ENCODE peak calls at places on chromosomes 16 and 17, in four cellular contexts. One of them, this sample, is unnamed.

GRCh38 chr17:79991924-79992656 is 43.6 kb downstream of the TBC1D16 start:
- DNase-seq in GM13976: no peak
- DNase-seq in GM20000: no peak
- DNase-seq in choroid plexus epithelial cell: peak; percentile 25
- DNase-seq in this sample: peak; percentile 27

GRCh38 chr17:69501591-69502468 is 87.3 kb downstream of the MAP2K6 start:
- DNase-seq in GM13976: no peak
- DNase-seq in GM20000: no peak
- DNase-seq in choroid plexus epithelial cell: peak; percentile 93
- DNase-seq in this sample: peak; percentile 4

GRCh38 chr16:69691980-69692911 is 34.1 kb downstream of the NQO1 start:
- DNase-seq in GM13976: no peak
- DNase-seq in GM20000: no peak
- DNase-seq in choroid plexus epithelial cell: peak; percentile 69
- DNase-seq in this sample: peak; percentile 12

GRCh38 chr17:62720126-62720850 is 87.8 kb downstream of the MARCHF10 start:
- DNase-seq in GM13976: no peak
- DNase-seq in GM20000: no peak
- DNase-seq in choroid plexus epithelial cell: no peak
- DNase-seq in this sample: no peak

GRCh38 chr16:79466111-79466510 is 134.4 kb downstream of the MAF start:
- DNase-seq in GM13976: no peak
- DNase-seq in GM20000: no peak
- DNase-seq in choroid plexus epithelial cell: no peak
- DNase-seq in this sample: no peak

GRCh38 chr16:29662729-29663019 is 373 bp upstream of the SPN start:
- DNase-seq in GM13976: peak; percentile 81
- DNase-seq in GM20000: peak; percentile 74
- DNase-seq in choroid plexus epithelial cell: no peak
- DNase-seq in this sample: peak; percentile 78

GRCh38 chr17:1067282-1067956 is 70.5 kb downstream of the TIMM22 start:
- DNase-seq in GM13976: no peak
- DNase-seq in GM20000: no peak
- DNase-seq in choroid plexus epithelial cell: peak; percentile 80
- DNase-seq in this sample: no peak

GRCh38 chr16:1790261-1790610 is 3.3 kb downstream of the IGFALS start:
- DNase-seq in GM13976: no peak
- DNase-seq in GM20000: no peak
- DNase-seq in choroid plexus epithelial cell: no peak
- DNase-seq in this sample: no peak

DNA sequence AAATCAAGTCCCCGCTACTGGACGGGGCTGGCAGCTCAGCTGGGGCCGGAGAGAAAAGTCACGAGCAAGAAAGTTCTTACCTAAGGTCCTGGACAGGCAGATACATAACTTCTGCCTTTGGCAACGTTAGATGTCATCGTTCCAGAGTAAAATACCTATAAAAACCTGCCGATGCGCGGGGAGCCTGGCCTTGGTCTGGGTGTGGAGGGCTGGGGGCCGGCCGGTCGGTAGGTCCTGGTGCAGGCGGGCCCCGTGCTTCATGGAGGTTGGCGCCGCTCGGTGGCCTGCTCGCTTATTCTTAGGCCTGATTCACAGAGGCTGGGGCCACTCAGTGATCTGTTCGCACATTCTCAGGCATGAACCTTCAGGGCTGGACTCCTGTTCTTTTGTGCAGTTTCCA is 33.7 kb upstream of the ZNF750 start:
- DNase-seq in GM13976: no peak
- DNase-seq in GM20000: no peak
- DNase-seq in choroid plexus epithelial cell: no peak
- DNase-seq in this sample: no peak
- TF ChIP-seq CTCF in GM13976: no peak
- TF ChIP-seq CTCF in GM20000: no peak
- TF ChIP-seq CTCF in choroid plexus epithelial cell: no peak
- TF ChIP-seq CTCF in this sample: no peak

DNA sequence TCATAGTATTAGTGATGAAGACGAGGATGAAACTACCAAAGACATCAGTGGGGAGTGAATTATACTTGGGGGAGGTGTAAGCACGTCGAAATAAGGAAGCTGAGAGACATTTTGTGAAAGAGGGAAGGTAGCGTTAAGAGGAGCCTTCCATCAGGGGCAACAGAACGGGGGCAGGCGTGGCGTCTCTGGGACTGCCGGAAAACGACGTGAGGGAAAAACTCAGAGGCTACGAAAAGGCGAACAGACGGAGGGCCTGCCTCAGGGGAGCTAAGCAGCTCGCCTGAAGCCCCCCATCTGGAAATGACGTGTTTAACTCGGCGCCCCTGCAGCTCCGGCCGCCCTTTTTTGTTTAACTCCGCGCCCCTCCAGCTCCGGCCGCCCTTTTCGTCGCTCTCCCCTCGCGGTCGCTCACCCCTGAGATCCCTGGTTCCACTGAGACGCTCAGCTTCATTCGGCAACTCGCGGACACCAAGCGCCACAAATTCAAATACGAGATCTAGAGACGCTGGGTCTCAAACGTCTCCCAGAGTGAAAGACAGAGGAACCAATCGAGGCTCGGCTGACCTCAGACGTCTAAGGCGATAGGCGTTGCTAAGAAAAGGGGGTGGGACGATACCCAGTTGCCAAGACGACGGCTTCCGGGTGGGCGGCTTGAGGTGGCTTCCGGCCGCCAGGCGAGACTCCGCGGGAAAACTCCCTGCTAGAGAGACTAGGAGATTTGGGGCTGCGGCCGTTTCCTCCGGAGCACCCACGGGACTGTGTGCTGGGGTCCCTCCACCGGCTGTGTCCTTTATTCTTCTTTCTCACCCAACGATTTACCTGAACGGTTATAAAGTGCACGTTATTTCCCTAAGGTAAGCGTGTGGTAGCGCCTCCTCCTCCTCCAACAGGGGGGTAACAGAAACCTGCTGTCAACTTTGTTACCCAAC is 383.2 kb downstream of the ZFHX3 start:
- DNase-seq in GM13976: peak; percentile 96
- DNase-seq in GM20000: peak; percentile 93
- DNase-seq in choroid plexus epithelial cell: peak; percentile 100
- DNase-seq in this sample: peak; percentile 98
- TF ChIP-seq CTCF in GM13976: no peak
- TF ChIP-seq CTCF in GM20000: no peak
- TF ChIP-seq CTCF in choroid plexus epithelial cell: peak; percentile 23
- TF ChIP-seq CTCF in this sample: no peak

DNA sequence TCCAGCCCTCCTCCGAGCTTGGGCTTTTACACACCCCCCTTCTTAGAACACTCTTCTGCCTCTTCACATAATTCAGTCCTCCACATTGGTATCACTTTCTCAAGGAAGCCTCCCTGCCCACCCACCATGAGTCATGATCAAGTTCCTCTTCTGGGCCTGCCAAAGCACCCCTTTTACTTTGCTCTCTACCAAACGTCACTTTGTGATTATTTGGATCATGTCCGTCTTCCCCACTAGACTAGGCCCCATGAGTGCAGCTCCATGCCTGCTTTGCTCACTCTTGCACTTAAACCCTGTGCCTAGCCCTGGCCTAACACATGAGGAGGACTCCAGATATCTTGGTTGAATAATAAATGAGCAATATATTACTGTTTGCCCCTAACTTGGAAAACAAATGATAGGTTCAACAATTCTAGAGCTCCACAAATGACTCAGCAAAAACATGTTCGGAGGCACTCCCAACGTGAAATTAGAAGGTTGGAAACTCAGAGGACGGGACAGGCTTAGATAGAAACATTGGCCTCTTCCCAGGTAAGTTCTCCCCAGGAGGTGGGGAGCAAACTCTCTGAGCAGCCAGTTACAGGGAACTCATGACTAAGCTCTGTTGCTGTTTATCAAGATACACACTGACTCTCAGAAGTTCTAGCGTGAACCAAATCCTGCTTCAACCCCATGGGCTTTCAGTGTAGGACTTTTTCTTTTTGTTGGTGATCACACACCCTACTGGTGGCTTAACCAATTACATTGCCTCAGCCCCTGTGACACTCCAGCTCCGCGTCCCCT is 28.3 kb downstream of the G6PC1 start:
- DNase-seq in GM13976: peak; percentile 76
- DNase-seq in GM20000: peak; percentile 70
- DNase-seq in choroid plexus epithelial cell: peak; percentile 93
- DNase-seq in this sample: peak; percentile 78
- TF ChIP-seq CTCF in GM13976: peak; percentile 50
- TF ChIP-seq CTCF in GM20000: peak; percentile 22
- TF ChIP-seq CTCF in choroid plexus epithelial cell: peak; percentile 73
- TF ChIP-seq CTCF in this sample: peak; percentile 71

GRCh38 chr17:36653374-36653773 is 52.0 kb downstream of the MRM1 start:
- DNase-seq in GM13976: no peak
- DNase-seq in GM20000: no peak
- DNase-seq in choroid plexus epithelial cell: no peak
- DNase-seq in this sample: no peak

GRCh38 chr17:36657390-36657762 is 56.0 kb downstream of the MRM1 start:
- DNase-seq in GM13976: no peak
- DNase-seq in GM20000: no peak
- DNase-seq in choroid plexus epithelial cell: no peak
- DNase-seq in this sample: no peak

GRCh38 chr17:36661688-36662087 is 60.3 kb downstream of the MRM1 start:
- DNase-seq in GM13976: no peak
- DNase-seq in GM20000: no peak
- DNase-seq in choroid plexus epithelial cell: no peak
- DNase-seq in this sample: no peak

GRCh38 chr17:36661047-36661666 is 59.8 kb downstream of the MRM1 start:
- DNase-seq in GM13976: no peak
- DNase-seq in GM20000: no peak
- DNase-seq in choroid plexus epithelial cell: no peak
- DNase-seq in this sample: no peak

DNA sequence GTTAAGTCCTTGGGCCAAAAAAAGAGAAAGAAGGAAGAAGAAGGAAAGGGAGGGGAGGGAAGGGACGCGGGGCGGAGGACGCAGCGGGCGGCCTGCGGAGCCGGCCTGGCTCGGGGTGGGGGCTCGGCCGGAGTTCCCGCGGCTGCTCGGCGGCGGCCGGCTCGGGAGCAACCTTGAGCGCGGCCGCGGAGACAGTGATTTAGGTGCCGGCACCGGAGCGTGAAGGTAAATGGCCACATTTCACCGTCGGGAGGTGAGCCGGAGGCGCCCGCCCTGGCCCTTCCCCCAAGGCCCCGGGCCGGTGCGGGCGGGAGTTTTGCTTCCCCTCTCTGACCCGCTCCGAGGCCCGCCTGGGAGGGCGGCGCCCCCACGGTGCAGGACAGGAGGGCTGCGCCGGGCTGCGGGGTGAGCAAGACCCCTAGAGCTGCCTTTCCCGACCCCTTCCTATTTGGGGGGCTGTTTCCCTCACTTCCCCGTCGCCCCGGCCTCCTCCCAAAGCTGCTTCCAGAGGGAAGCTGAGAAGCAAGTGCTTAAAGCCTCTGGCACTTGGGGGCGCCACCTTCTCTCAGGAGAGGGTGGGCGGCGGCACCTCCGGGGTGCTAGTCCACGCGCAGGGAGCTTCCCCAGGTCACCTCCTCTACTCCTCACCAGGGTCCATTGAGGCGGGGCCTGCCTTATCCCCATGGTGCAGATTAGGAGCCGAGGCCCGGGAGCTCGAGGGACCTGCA is 56.5 kb downstream of the MRM1 start:
- DNase-seq in GM13976: peak; percentile 51
- DNase-seq in GM20000: peak; percentile 45
- DNase-seq in choroid plexus epithelial cell: peak; percentile 15
- DNase-seq in this sample: peak; percentile 54
- TF ChIP-seq CTCF in GM13976: no peak
- TF ChIP-seq CTCF in GM20000: no peak
- TF ChIP-seq CTCF in choroid plexus epithelial cell: peak; percentile 51
- TF ChIP-seq CTCF in this sample: peak; percentile 46

GRCh38 chr16:14308357-14308723 is 237.2 kb downstream of the MRTFB start:
- DNase-seq in GM13976: no peak
- DNase-seq in GM20000: no peak
- DNase-seq in choroid plexus epithelial cell: no peak
- DNase-seq in this sample: no peak
- TF ChIP-seq CTCF in GM13976: no peak
- TF ChIP-seq CTCF in GM20000: no peak
- TF ChIP-seq CTCF in choroid plexus epithelial cell: no peak
- TF ChIP-seq CTCF in this sample: no peak

GRCh38 chr16:88454315-88455057 is 1.4 kb downstream of the ZFPM1 start:
- DNase-seq in GM13976: no peak
- DNase-seq in GM20000: peak; percentile 63
- DNase-seq in choroid plexus epithelial cell: no peak
- DNase-seq in this sample: peak; percentile 73

GRCh38 chr16:88453621-88454314 is 688 bp downstream of the ZFPM1 start:
- DNase-seq in GM13976: no peak
- DNase-seq in GM20000: no peak
- DNase-seq in choroid plexus epithelial cell: peak; percentile 31
- DNase-seq in this sample: peak; percentile 59

GRCh38 chr16:88452485-88453216 is 429 bp upstream of the ZFPM1 start:
- DNase-seq in GM13976: peak; percentile 99
- DNase-seq in GM20000: peak; percentile 100
- DNase-seq in choroid plexus epithelial cell: peak; percentile 96
- DNase-seq in this sample: peak; percentile 99

GRCh38 chr16:88451586-88452484 is 1.2 kb upstream of the ZFPM1 start:
- DNase-seq in GM13976: no peak
- DNase-seq in GM20000: no peak
- DNase-seq in choroid plexus epithelial cell: no peak
- DNase-seq in this sample: peak; percentile 64

GRCh38 chr16:88453217-88453531 is at the start of gene ZFPM1:
- DNase-seq in GM13976: no peak
- DNase-seq in GM20000: no peak
- DNase-seq in choroid plexus epithelial cell: no peak
- DNase-seq in this sample: no peak
- TF ChIP-seq CTCF in GM13976: no peak
- TF ChIP-seq CTCF in GM20000: no peak
- TF ChIP-seq CTCF in choroid plexus epithelial cell: no peak
- TF ChIP-seq CTCF in this sample: no peak

GRCh38 chr16:28195859-28196258 is 15.9 kb downstream of the XPO6 start:
- DNase-seq in GM13976: no peak
- DNase-seq in GM20000: no peak
- DNase-seq in choroid plexus epithelial cell: no peak
- DNase-seq in this sample: no peak

GRCh38 chr16:28192811-28193529 is 18.8 kb downstream of the XPO6 start:
- DNase-seq in GM13976: peak; percentile 76
- DNase-seq in GM20000: peak; percentile 73
- DNase-seq in choroid plexus epithelial cell: no peak
- DNase-seq in this sample: peak; percentile 94

GRCh38 chr16:28191364-28191985 is 20.3 kb downstream of the XPO6 start:
- DNase-seq in GM13976: no peak
- DNase-seq in GM20000: no peak
- DNase-seq in choroid plexus epithelial cell: no peak
- DNase-seq in this sample: no peak

GRCh38 chr16:28196331-28196987 is 15.3 kb downstream of the XPO6 start:
- DNase-seq in GM13976: no peak
- DNase-seq in GM20000: no peak
- DNase-seq in choroid plexus epithelial cell: no peak
- DNase-seq in this sample: no peak

GRCh38 chr16:28193530-28194423 is 18.0 kb downstream of the XPO6 start:
- DNase-seq in GM13976: no peak
- DNase-seq in GM20000: no peak
- DNase-seq in choroid plexus epithelial cell: peak; percentile 94
- DNase-seq in this sample: peak; percentile 77
- TF ChIP-seq CTCF in GM13976: no peak
- TF ChIP-seq CTCF in GM20000: no peak
- TF ChIP-seq CTCF in choroid plexus epithelial cell: no peak
- TF ChIP-seq CTCF in this sample: no peak

GRCh38 chr16:83891742-83892141 is 7.2 kb upstream of the MLYCD start:
- DNase-seq in GM13976: no peak
- DNase-seq in GM20000: no peak
- DNase-seq in choroid plexus epithelial cell: peak; percentile 12
- DNase-seq in this sample: no peak
- TF ChIP-seq CTCF in GM13976: no peak
- TF ChIP-seq CTCF in GM20000: no peak
- TF ChIP-seq CTCF in choroid plexus epithelial cell: no peak
- TF ChIP-seq CTCF in this sample: no peak